ENCODE peak calls at places on chromosomes 1 and 21, in five cellular contexts. U is iris pigment epithelial cell; M is HT1080; O is CD4-positive, CD25-positive, alpha-beta regulatory T cell; R is amniotic stem cell. C is an unnamed sample.

GRCh38 chr1:180482425-180483275 is 19.7 kb downstream of the ACBD6 start:
- DNase-seq in U (peak), M (peak), O (peak), R (peak), C (peak)

GRCh38 chr21:31108969-31109368 is 70.7 kb upstream of the KRTAP19-8 start:
- DNase-seq in U (peak), M (peak), O (peak), R (no peak), C (no peak)

GRCh38 chr21:33587792-33588484 is 546 bp downstream of the DONSON start:
- DNase-seq in U (peak), M (peak), O (peak), R (no peak), C (no peak)

GRCh38 chr1:11158720-11159321 is 30.3 kb upstream of the ANGPTL7 start:
- DNase-seq in U (peak), M (peak), O (no peak), R (peak), C (no peak)

GRCh38 chr1:192954705-192955265 is 104.4 kb downstream of the UCHL5 start:
- DNase-seq in U (peak), M (no peak), O (no peak), R (no peak), C (no peak)

GRCh38 chr1:73789965-73790364 is 408.0 kb downstream of the LRRIQ3 start:
- DNase-seq in U (no peak), M (no peak), O (no peak), R (no peak), C (no peak)

GRCh38 chr1:66690666-66691381 is 61.4 kb upstream of the DYNLT5 start:
- DNase-seq in U (no peak), M (no peak), O (no peak), R (no peak), C (no peak)

GRCh38 chr1:17676387-17677060 is 78.6 kb upstream of the ACTL8 start:
- DNase-seq in U (no peak), M (no peak), O (no peak), R (no peak), C (no peak)

GRCh38 chr1:21490774-21491482 is 18.3 kb upstream of the ALPL start:
- DNase-seq in U (peak), M (peak), O (peak), R (peak), C (no peak)

GRCh38 chr1:226364129-226364899 is 43.6 kb downstream of the PARP1 start:
- DNase-seq in U (no peak), M (no peak), O (no peak), R (no peak), C (no peak)

GRCh38 chr1:60977661-60978060 is 104.7 kb upstream of the NFIA start:
- DNase-seq in U (no peak), M (no peak), O (no peak), R (no peak), C (no peak)

GRCh38 chr1:119314001-119314796 is 54.4 kb upstream of the HAO2 start:
- DNase-seq in U (no peak), M (no peak), O (no peak), R (no peak), C (no peak)

GRCh38 chr1:10936998-10937901 is 75.2 kb upstream of the TARDBP start:
- DNase-seq in U (no peak), M (no peak), O (no peak), R (no peak), C (peak)

GRCh38 chr1:28751315-28752056 is 14.7 kb downstream of the YTHDF2 start:
- DNase-seq in U (peak), M (peak), O (no peak), R (no peak), C (no peak)

GRCh38 chr1:10808441-10808840 is 12.0 kb upstream of the CASZ1 start:
- DNase-seq in U (no peak), M (no peak), O (no peak), R (no peak), C (no peak)

GRCh38 chr1:227789042-227789880 is 26.2 kb upstream of the PRSS38 start:
- DNase-seq in U (no peak), M (no peak), O (no peak), R (no peak), C (no peak)

GRCh38 chr1:46173361-46173856 is 1.5 kb upstream of the TSPAN1 start:
- DNase-seq in U (peak), M (no peak), O (no peak), R (no peak), C (no peak)

GRCh38 chr1:3905953-3906671 is 6.0 kb upstream of the C1orf174 start:
- DNase-seq in U (no peak), M (no peak), O (no peak), R (no peak), C (no peak)

GRCh38 chr1:97745912-97746311 is 174.9 kb downstream of the DPYD start:
- DNase-seq in U (peak), M (peak), O (no peak), R (no peak), C (no peak)

GRCh38 chr1:220487297-220487820 is 40.6 kb upstream of the MARK1 start:
- DNase-seq in U (peak), M (peak), O (peak), R (no peak), C (no peak)

GRCh38 chr1:16083486-16083885 is 10.0 kb upstream of the FAM131C start:
- DNase-seq in U (no peak), M (no peak), O (no peak), R (no peak), C (no peak)

GRCh38 chr1:6523566-6523965 is 30.7 kb downstream of the NOL9 start:
- DNase-seq in U (peak), M (peak), O (no peak), R (no peak), C (no peak)

GRCh38 chr21:43611598-43612369 is 47.5 kb downstream of the HSF2BP start:
- DNase-seq in U (peak), M (peak), O (peak), R (no peak), C (no peak)

GRCh38 chr21:29072873-29073221 is 601 bp downstream of the CCT8 start:
- DNase-seq in U (peak), M (peak), O (no peak), R (no peak), C (no peak)

GRCh38 chr1:174726167-174726879 is 273.4 kb upstream of the CACYBP start:
- DNase-seq in U (peak), M (peak), O (peak), R (peak), C (no peak)

GRCh38 chr1:224703702-224704408 is 87.7 kb downstream of the CNIH3 start:
- DNase-seq in U (no peak), M (no peak), O (no peak), R (no peak), C (no peak)